ENCODE peak calls at places on chromosomes 7 and 10, in nine cellular contexts. G is PC-3, K is GM23248, E is tibial nerve, Q is psoas muscle, B is lung, U is astrocyte, D is esophagus squamous epithelium, X is gastrocnemius medialis. P is an unnamed sample. For H3K4me1 and H3K36me3, the result is how much of the 10 kb centered on the place peaks cover.

GRCh38 chr7:154259396-154259795 is 207.2 kb downstream of the DPP6 start:
- DNase-seq in G (no peak), K (no peak), U (no peak), B (no peak), E (no peak), X (no peak), Q (no peak), D (no peak), P (no peak)

GRCh38 chr10:71025535-71025934 is 137.2 kb upstream of the PCBD1 start:
- DNase-seq in G (peak), E (no peak), B (no peak), Q (no peak), D (no peak), K (no peak), U (no peak), X (no peak), P (no peak)

GRCh38 chr7:75986147-75986781 is 8.1 kb downstream of the TMEM120A start:
- DNase-seq in U (no peak), B (no peak), G (no peak), K (no peak), E (no peak), X (peak), Q (peak), D (no peak), P (no peak)

GRCh38 chr10:132813560-132814468 is 27.9 kb upstream of the NKX6-2 start:
- DNase-seq in U (no peak), Q (peak), B (no peak), D (no peak), G (no peak), K (no peak), X (no peak), E (no peak), P (no peak)

GRCh38 chr7:116776610-116777289 is 85.6 kb upstream of the CAPZA2 start:
- DNase-seq in Q (no peak), E (no peak), B (no peak), U (peak), K (peak), D (no peak), G (peak), X (no peak), P (no peak)

GRCh38 chr10:24299587-24300258 is 90.8 kb downstream of the KIAA1217 start:
- DNase-seq in Q (no peak), G (peak), D (no peak), E (no peak), K (peak), B (no peak), X (no peak), U (peak), P (no peak)

GRCh38 chr10:130551676-130552075 is 415.5 kb downstream of the GLRX3 start:
- DNase-seq in Q (no peak), E (no peak), B (no peak), G (no peak), K (no peak), X (no peak), D (no peak), U (no peak), P (peak)

GRCh38 chr7:41573017-41573416 is 129.9 kb downstream of the INHBA start:
- DNase-seq in E (no peak), Q (no peak), X (no peak), K (peak), D (no peak), G (peak), U (peak), B (no peak), P (no peak)

GRCh38 chr7:155355745-155356144 is 58.1 kb downstream of the INSIG1 start:
- DNase-seq in X (no peak), E (no peak), G (no peak), Q (peak), K (no peak), B (no peak), U (no peak), D (no peak), P (no peak)

GRCh38 chr7:94252971-94253370 is 141.7 kb upstream of the COL1A2 start:
- DNase-seq in E (no peak), X (no peak), G (no peak), B (no peak), Q (no peak), K (no peak), U (no peak), D (no peak), P (no peak)

GRCh38 chr10:77441541-77442175 is 195.9 kb downstream of the KCNMA1 start:
- DNase-seq in K (no peak), U (no peak), G (no peak), D (no peak), X (no peak), B (no peak), Q (no peak), E (no peak), P (no peak)

GRCh38 chr10:10869592-10869991 is 148.1 kb upstream of the CELF2 start:
- DNase-seq in B (no peak), X (no peak), K (peak), Q (no peak), D (no peak), E (no peak), G (no peak), U (peak), P (no peak)

GRCh38 chr10:71742301-71743098 is 22.9 kb upstream of the C10orf105 start:
- DNase-seq in B (no peak), U (no peak), Q (no peak), D (no peak), G (no peak), K (no peak), X (no peak), E (no peak), P (no peak)

GRCh38 chr10:133405844-133406527 is 12.0 kb downstream of the MTG1 start:
- DNase-seq in X (no peak), K (peak), U (peak), B (no peak), G (no peak), Q (no peak), D (no peak), E (no peak), P (no peak)

GRCh38 chr7:55502988-55503514 is 69.3 kb downstream of the VOPP1 start:
- DNase-seq in B (no peak), K (no peak), X (no peak), D (no peak), U (no peak), E (no peak), Q (no peak), G (no peak), P (no peak)

GRCh38 chr7:151926336-151926712 is 29.9 kb upstream of the GALNTL5 start:
- DNase-seq in U (no peak), G (no peak), K (no peak), D (no peak), B (no peak), Q (no peak), X (no peak), E (no peak), P (no peak)

GRCh38 chr7:27351137-27351536 is 108.5 kb downstream of the EVX1 start:
- DNase-seq in X (no peak), B (no peak), E (no peak), K (no peak), G (no peak), D (no peak), U (no peak), Q (no peak), P (no peak)

GRCh38 chr10:21315321-21316220 is 209.9 kb downstream of the SKIDA1 start:
- DNase-seq in K (peak), G (no peak), Q (peak), X (peak), U (peak), D (no peak), B (peak), E (peak), P (peak)

GRCh38 chr10:60497364-60497763 is 107.7 kb upstream of the ANK3 start:
- DNase-seq in K (no peak), Q (no peak), D (no peak), E (no peak), B (no peak), G (peak), U (peak), X (no peak), P (no peak)

GRCh38 chr10:3220853-3221252 is 48.3 kb upstream of the PITRM1 start:
- DNase-seq in U (peak), G (peak), X (no peak), D (no peak), B (no peak), K (peak), Q (no peak), E (no peak), P (no peak)

GRCh38 chr10:101611506-101611905 is 23.4 kb downstream of the DPCD start:
- DNase-seq in E (no peak), G (no peak), U (no peak), D (no peak), B (no peak), X (no peak), K (peak), Q (no peak), P (no peak)

GRCh38 chr10:25457552-25457951 is 282.8 kb downstream of the GPR158 start:
- DNase-seq in B (no peak), G (no peak), E (no peak), Q (no peak), X (no peak), U (no peak), K (no peak), D (no peak), P (no peak)

GRCh38 chr10:102613761-102614160 is 30.5 kb upstream of the TRIM8 start:
- DNase-seq in D (no peak), K (peak), X (peak), E (no peak), Q (peak), U (no peak), B (no peak), G (no peak), P (no peak)
- H3K4me1 ChIP-seq in D (under half), K (under half), X (half or more), E (under half), Q (half or more), U (under half), B (under half), G (under half), P (under half)

GRCh38 chr10:27535312-27535711 is 31.2 kb downstream of the RAB18 start:
- DNase-seq in Q (no peak), X (no peak), E (no peak), G (no peak), D (no peak), B (no peak), U (no peak), K (no peak), P (no peak)

GRCh38 chr10:27537812-27538211 is 33.7 kb downstream of the RAB18 start:
- DNase-seq in Q (no peak), X (no peak), D (no peak), G (no peak), B (no peak), E (no peak), U (no peak), K (no peak), P (no peak)

GRCh38 chr10:27537166-27537565 is 33.1 kb downstream of the RAB18 start:
- DNase-seq in K (no peak), D (no peak), Q (no peak), X (no peak), U (no peak), G (no peak), E (no peak), B (no peak), P (no peak)

GRCh38 chr10:27534341-27534740 is 30.2 kb downstream of the RAB18 start:
- DNase-seq in U (no peak), Q (no peak), G (no peak), K (no peak), B (no peak), X (no peak), E (no peak), D (no peak), P (no peak)

DNA sequence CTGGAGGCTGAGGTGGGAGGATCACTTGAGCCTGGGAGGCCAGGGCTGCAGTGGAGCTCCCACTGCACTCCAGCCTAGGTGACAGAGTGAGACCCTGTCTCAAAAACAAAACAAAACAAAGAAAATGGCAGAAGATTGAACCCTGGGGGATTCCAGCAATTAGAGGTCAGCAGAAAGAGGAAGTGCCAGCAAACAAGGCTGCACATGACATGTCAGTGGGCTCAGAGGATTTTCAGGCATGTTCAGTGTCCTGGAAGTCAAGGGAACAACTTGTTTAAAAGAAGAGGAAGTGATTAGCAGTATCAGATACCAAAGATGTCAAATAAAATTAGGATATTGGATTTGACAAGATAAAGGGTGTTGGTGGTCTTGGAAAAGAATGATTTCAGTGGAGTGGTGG is 32.3 kb downstream of the RAB18 start:
- DNase-seq in E (no peak), Q (no peak), G (no peak), U (no peak), B (no peak), D (no peak), X (no peak), K (no peak), P (no peak)
- H3K36me3 ChIP-seq in E (under half), Q (under half), G (under half), U (under half), B (under half), D (under half), X (under half), K (half or more), P (under half)

GRCh38 chr10:29730461-29730860 is 95.7 kb upstream of the SVIL start:
- DNase-seq in X (no peak), D (no peak), Q (no peak), E (no peak), G (no peak), U (no peak), B (no peak), K (no peak), P (no peak)
- H3K4me1 ChIP-seq in X (half or more), D (under half), Q (half or more), E (under half), G (under half), U (under half), B (under half), K (under half), P (under half)

GRCh38 chr10:54284526-54285193 is 516.4 kb downstream of the PCDH15 start:
- DNase-seq in G (peak), Q (no peak), B (no peak), U (peak), X (no peak), K (no peak), D (no peak), E (no peak), P (no peak)
- H3K36me3 ChIP-seq in G (under half), Q (under half), B (under half), U (under half), X (under half), K (under half), D (under half), E (under half), P (under half)

GRCh38 chr10:113094114-113094486 is 144.1 kb downstream of the TCF7L2 start:
- DNase-seq in B (no peak), U (no peak), E (no peak), X (no peak), Q (no peak), K (peak), G (peak), D (no peak), P (no peak)
- H3K4me1 ChIP-seq in B (under half), U (under half), E (under half), X (under half), Q (under half), K (under half), G (under half), D (under half), P (under half)

DNA sequence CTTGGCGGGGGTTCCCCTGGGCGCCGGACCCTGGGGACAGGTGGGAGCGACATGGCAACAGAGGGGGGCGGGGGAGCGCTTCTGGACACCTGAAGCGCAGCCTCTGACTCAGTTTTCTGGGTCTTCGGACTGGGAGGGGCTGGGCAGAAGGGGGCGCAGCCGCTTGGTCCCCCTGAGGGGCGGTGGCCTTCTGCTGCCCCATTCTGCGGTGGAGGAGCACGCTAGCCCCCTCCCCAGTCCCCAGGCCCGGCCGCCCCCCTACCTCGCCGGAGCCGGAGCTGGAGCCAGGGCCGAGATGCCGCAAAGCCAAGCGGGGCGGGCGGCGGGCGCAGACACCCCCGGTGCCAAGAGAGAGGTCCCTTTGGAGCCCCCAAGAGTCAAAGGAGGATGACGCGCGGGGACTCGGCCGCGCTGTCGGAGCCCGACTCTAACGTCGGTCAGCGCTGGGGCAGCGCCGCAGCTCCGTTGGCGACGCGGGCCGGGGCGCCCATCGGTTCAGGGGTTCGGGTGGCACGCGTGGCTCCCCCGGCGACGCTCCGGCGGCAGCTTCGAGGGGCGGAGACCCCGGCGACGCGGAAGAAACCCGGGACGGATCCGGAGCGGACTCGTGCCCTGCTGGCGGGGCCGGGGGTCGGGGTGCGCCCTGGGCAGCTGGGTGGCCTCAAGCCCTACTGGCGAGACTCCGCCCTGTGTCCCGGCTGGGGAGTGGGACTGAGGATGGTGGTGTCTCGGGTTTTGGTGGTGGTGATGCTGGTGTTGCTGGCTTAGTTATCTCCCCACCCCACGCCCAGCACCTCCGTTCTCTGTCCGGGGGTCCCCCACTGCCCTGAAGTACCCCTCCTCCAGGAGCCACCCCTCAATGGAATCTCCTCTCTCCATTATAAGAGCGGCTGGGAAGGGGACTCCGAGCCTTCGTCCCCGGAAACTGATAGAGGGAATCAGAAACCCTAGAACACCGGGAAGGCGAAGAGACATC is at the start of gene NAT16:
- DNase-seq in D (no peak), B (no peak), G (no peak), K (no peak), X (no peak), E (no peak), U (no peak), Q (no peak), P (no peak)
- H3K36me3 ChIP-seq in D (under half), B (under half), G (under half), K (under half), X (under half), E (under half), U (under half), Q (under half), P (under half)

GRCh38 chr7:2525931-2526630 is 6.5 kb downstream of the LFNG start:
- DNase-seq in G (no peak), E (no peak), U (no peak), Q (no peak), X (no peak), K (no peak), B (no peak), D (no peak), P (no peak)

GRCh38 chr7:2529161-2530075 is 9.8 kb downstream of the LFNG start:
- DNase-seq in G (peak), U (peak), K (peak), E (peak), B (peak), Q (peak), X (peak), D (peak), P (no peak)

GRCh38 chr7:2526659-2527504 is 7.3 kb downstream of the LFNG start:
- DNase-seq in E (no peak), G (no peak), U (no peak), K (no peak), B (no peak), X (no peak), Q (peak), D (no peak), P (no peak)

GRCh38 chr7:2528481-2529095 is 9.0 kb downstream of the LFNG start:
- DNase-seq in Q (peak), G (no peak), E (no peak), D (no peak), X (no peak), B (no peak), K (no peak), U (no peak), P (no peak)

GRCh38 chr7:2527505-2528464 is 8.2 kb downstream of the LFNG start:
- DNase-seq in K (peak), U (peak), E (no peak), Q (peak), X (no peak), G (peak), D (no peak), B (no peak), P (no peak)
- H3K4me1 ChIP-seq in K (under half), U (half or more), E (under half), Q (under half), X (under half), G (half or more), D (half or more), B (half or more), P (under half)

DNA sequence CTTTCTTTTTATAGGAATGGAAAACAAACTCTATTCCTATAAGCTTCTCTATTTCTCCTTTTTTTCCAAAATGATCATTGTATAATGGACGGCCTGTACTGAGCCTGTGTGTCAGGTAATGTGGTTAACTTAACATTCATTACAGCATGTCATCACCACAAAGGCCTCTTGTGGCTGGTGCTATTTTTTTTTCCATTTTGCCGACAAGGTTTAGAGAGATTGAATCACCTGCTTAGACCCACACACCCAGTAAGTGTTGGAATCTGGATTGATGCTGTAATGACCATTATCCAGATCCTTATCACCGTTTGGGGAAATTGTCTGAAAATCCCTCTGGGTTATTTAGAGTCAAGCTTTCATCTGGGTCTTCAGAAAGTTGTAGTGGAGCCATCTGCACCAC is 18.5 kb downstream of the AKR1B15 start:
- DNase-seq in U (peak), Q (no peak), B (no peak), K (no peak), X (no peak), G (no peak), E (no peak), D (no peak), P (no peak)
- H3K36me3 ChIP-seq in U (under half), Q (under half), B (under half), K (under half), X (under half), G (under half), E (under half), D (under half), P (under half)

DNA sequence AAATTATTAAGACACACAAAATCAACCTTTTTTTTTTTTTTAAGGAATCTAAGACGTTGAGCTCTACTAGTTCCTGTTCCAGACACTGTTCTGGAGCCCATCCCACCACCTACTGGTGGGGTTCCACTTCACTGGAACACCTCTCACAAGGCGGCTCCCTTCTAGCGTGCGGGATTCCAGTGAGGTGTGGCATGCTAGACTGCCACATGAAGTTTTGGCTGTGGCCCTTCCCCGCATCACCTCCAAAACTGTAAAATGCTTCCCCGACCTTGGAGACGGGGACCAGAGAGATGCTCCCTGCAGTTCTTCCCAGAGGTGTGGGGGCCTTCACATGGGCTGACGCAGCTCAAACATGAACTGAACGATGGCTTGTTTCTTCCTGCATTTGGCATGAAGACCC is 12.6 kb downstream of the FAM53B start:
- DNase-seq in K (no peak), Q (no peak), G (no peak), D (no peak), U (no peak), B (no peak), X (no peak), E (no peak), P (peak)
- H3K4me1 ChIP-seq in K (under half), Q (half or more), G (under half), D (under half), U (under half), B (half or more), X (half or more), E (under half), P (under half)